ENCODE peak calls at places on chromosomes 12 and 14, in seven cellular contexts. X is AML-193; M is islet precursor cell; K is endodermal cell; O is progenitor cell of endocrine pancreas; G is T-cell; S is stimulated activated CD8-positive, alpha-beta memory T cell treated with anti-CD3 and anti-CD28 coated beads, Interleukin-15, amount 100 ng/mL, for 24 hours. Y is an unnamed sample.

GRCh38 chr12:98352218-98352811 is 163.1 kb upstream of the TMPO start:
- DNase-seq in X (no peak), M (peak), K (peak), O (no peak), G (no peak), S (no peak), Y (no peak)

GRCh38 chr14:100842799-100843198 is 16.9 kb downstream of the MEG3 start:
- DNase-seq in X (no peak), M (peak), K (no peak), O (no peak), G (no peak), S (no peak), Y (no peak)

GRCh38 chr14:92542766-92543554 is 29.4 kb downstream of the RIN3 start:
- DNase-seq in X (no peak), M (no peak), K (no peak), O (no peak), G (no peak), S (no peak), Y (no peak)

GRCh38 chr12:77940011-77940423 is 109.3 kb downstream of the NAV3 start:
- DNase-seq in X (no peak), M (peak), K (no peak), O (no peak), G (no peak), S (no peak), Y (peak)

GRCh38 chr12:20268121-20268732 is 100.1 kb upstream of the PDE3A start:
- DNase-seq in X (no peak), M (no peak), K (no peak), O (no peak), G (no peak), S (no peak), Y (no peak)

GRCh38 chr14:100246809-100247428 is 8.0 kb downstream of the YY1 start:
- DNase-seq in X (peak), M (no peak), K (peak), O (no peak), G (no peak), S (no peak), Y (no peak)

GRCh38 chr12:1367331-1367730 is 227.1 kb downstream of the FBXL14 start:
- DNase-seq in X (no peak), M (no peak), K (no peak), O (no peak), G (no peak), S (no peak), Y (no peak)

GRCh38 chr12:120820885-120821510 is 83.2 kb downstream of the SPPL3 start:
- DNase-seq in X (no peak), M (no peak), K (no peak), O (no peak), G (peak), S (no peak), Y (no peak)

GRCh38 chr12:11555743-11556625 is 93.5 kb upstream of the ETV6 start:
- DNase-seq in X (no peak), M (peak), K (no peak), O (no peak), G (peak), S (no peak), Y (no peak)

GRCh38 chr14:87181288-87181687 is 811.7 kb downstream of the GALC start:
- DNase-seq in X (no peak), M (no peak), K (no peak), O (no peak), G (no peak), S (no peak), Y (no peak)

GRCh38 chr14:85342858-85343607 is 186.9 kb upstream of the FLRT2 start:
- DNase-seq in X (no peak), M (no peak), K (no peak), O (no peak), G (no peak), S (no peak), Y (no peak)

GRCh38 chr12:26402648-26403047 is 207.3 kb downstream of the SSPN start:
- DNase-seq in X (no peak), M (peak), K (peak), O (no peak), G (no peak), S (no peak), Y (no peak)

GRCh38 chr14:96662116-96662901 is 134.9 kb upstream of the VRK1 start:
- DNase-seq in X (no peak), M (no peak), K (no peak), O (no peak), G (no peak), S (no peak), Y (no peak)

GRCh38 chr12:54304187-54304810 is 3.5 kb upstream of the NFE2 start:
- DNase-seq in X (peak), M (peak), K (peak), O (no peak), G (no peak), S (no peak), Y (no peak)

GRCh38 chr12:117158911-117159310 is 31.4 kb downstream of the FBXO21 start:
- DNase-seq in X (no peak), M (no peak), K (no peak), O (no peak), G (no peak), S (no peak), Y (no peak)

GRCh38 chr12:9064815-9065606 is 50.7 kb downstream of the A2M start:
- DNase-seq in X (no peak), M (peak), K (peak), O (peak), G (no peak), S (no peak), Y (peak)

GRCh38 chr14:45252356-45253069 is 489 bp downstream of the MIS18BP1 start:
- DNase-seq in X (no peak), M (no peak), K (peak), O (no peak), G (no peak), S (no peak), Y (peak)

GRCh38 chr12:111953455-111953854 is 59.5 kb downstream of the TMEM116 start:
- DNase-seq in X (no peak), M (no peak), K (no peak), O (no peak), G (no peak), S (no peak), Y (no peak)

GRCh38 chr14:52701223-52701622 is 5.8 kb upstream of the PSMC6 start:
- DNase-seq in X (no peak), M (no peak), K (no peak), O (no peak), G (no peak), S (no peak), Y (no peak)

GRCh38 chr12:26091837-26092236 is 33.0 kb downstream of the BHLHE41 start:
- DNase-seq in X (no peak), M (no peak), K (peak), O (no peak), G (no peak), S (no peak), Y (no peak)

GRCh38 chr12:120249875-120250795 is 15.4 kb downstream of the PXN start:
- DNase-seq in X (peak), M (peak), K (peak), O (no peak), G (no peak), S (no peak), Y (no peak)

GRCh38 chr12:48247181-48247966 is 44.3 kb upstream of the OR10AD1 start:
- DNase-seq in X (no peak), M (no peak), K (no peak), O (no peak), G (no peak), S (no peak), Y (no peak)

GRCh38 chr14:75063491-75064204 is at the start of gene ACYP1:
- DNase-seq in X (peak), M (peak), K (peak), O (peak), G (peak), S (peak), Y (peak)

GRCh38 chr14:54083549-54084239 is 127.1 kb upstream of the BMP4 start:
- DNase-seq in X (no peak), M (no peak), K (no peak), O (no peak), G (no peak), S (no peak), Y (no peak)

GRCh38 chr14:92121207-92121669 is 268 bp downstream of the NDUFB1 start:
- DNase-seq in X (peak), M (no peak), K (no peak), O (no peak), G (no peak), S (no peak), Y (no peak)

GRCh38 chr14:77076118-77076631 is 21.9 kb upstream of the CIPC start:
- DNase-seq in X (no peak), M (no peak), K (peak), O (no peak), G (no peak), S (no peak), Y (peak)

GRCh38 chr12:29858270-29858786 is 74.6 kb upstream of the TMTC1 start:
- DNase-seq in X (no peak), M (no peak), K (no peak), O (no peak), G (no peak), S (no peak), Y (no peak)

GRCh38 chr12:98344034-98344565 is 171.3 kb upstream of the TMPO start:
- DNase-seq in X (no peak), M (no peak), K (no peak), O (no peak), G (no peak), S (no peak), Y (no peak)

GRCh38 chr12:23775208-23775607 is 174.3 kb downstream of the SOX5 start:
- DNase-seq in X (no peak), M (no peak), K (no peak), O (no peak), G (no peak), S (no peak), Y (no peak)

GRCh38 chr14:52013984-52014600 is 24.7 kb downstream of the RTRAF start:
- DNase-seq in X (no peak), M (peak), K (peak), O (peak), G (no peak), S (no peak), Y (peak)

GRCh38 chr14:68543516-68543915 is 249.4 kb downstream of the ZFP36L1 start:
- DNase-seq in X (no peak), M (no peak), K (no peak), O (no peak), G (no peak), S (no peak), Y (no peak)

GRCh38 chr12:68319988-68320623 is 12.1 kb downstream of the MDM1 start:
- DNase-seq in X (no peak), M (peak), K (no peak), O (no peak), G (no peak), S (no peak), Y (no peak)

GRCh38 chr14:81534510-81535074 is 939 bp upstream of the SEL1L start:
- DNase-seq in X (no peak), M (no peak), K (no peak), O (no peak), G (no peak), S (no peak), Y (no peak)

GRCh38 chr14:56953884-56954283 is 143.6 kb upstream of the OTX2 start:
- DNase-seq in X (no peak), M (no peak), K (no peak), O (no peak), G (no peak), S (no peak), Y (no peak)

GRCh38 chr14:34722723-34723545 is 8.5 kb upstream of the CFL2 start:
- DNase-seq in X (peak), M (peak), K (peak), O (no peak), G (no peak), S (no peak), Y (peak)

GRCh38 chr12:52395761-52396434 is 10.2 kb downstream of the KRT82 start:
- DNase-seq in X (no peak), M (peak), K (peak), O (peak), G (no peak), S (no peak), Y (peak)

GRCh38 chr12:3129301-3130052 is 52.3 kb downstream of the TSPAN9 start:
- DNase-seq in X (peak), M (no peak), K (no peak), O (no peak), G (no peak), S (no peak), Y (no peak)

Y was measured in nephron progenitor cell.